ENCODE peak calls at places on chromosome 6, in six cellular contexts. H is heart right ventricle, F is ovary, B is progenitor cell of endocrine pancreas, W is GM13977, M is neural crest cell. Q is an unnamed sample.

GRCh38 chr6:115071962-115072361 is 729.1 kb upstream of the HS3ST5 start:
- DNase-seq in H (no peak), F (no peak), B (no peak), W (no peak), M (no peak), Q (no peak)

GRCh38 chr6:154605207-154605877 is 94.9 kb upstream of the CNKSR3 start:
- DNase-seq in H (no peak), F (no peak), B (no peak), W (peak), M (no peak), Q (no peak)

GRCh38 chr6:40962241-40962640 is 76.8 kb downstream of the UNC5CL start:
- DNase-seq in H (no peak), F (no peak), B (no peak), W (no peak), M (no peak), Q (no peak)

GRCh38 chr6:73964455-73964854 is 268.5 kb downstream of the CD109 start:
- DNase-seq in H (no peak), F (no peak), B (no peak), W (no peak), M (no peak), Q (no peak)

GRCh38 chr6:144778773-144779531 is 493.8 kb downstream of the UTRN start:
- DNase-seq in H (no peak), F (no peak), B (no peak), W (peak), M (no peak), Q (no peak)

GRCh38 chr6:45423111-45423900 is 45.6 kb upstream of the SUPT3H start:
- DNase-seq in H (peak), F (peak), B (peak), W (peak), M (peak), Q (peak)

GRCh38 chr6:168388641-168389633 is 52.0 kb upstream of the SMOC2 start:
- DNase-seq in H (no peak), F (no peak), B (peak), W (no peak), M (no peak), Q (no peak)

GRCh38 chr6:100801036-100801435 is 80.1 kb downstream of the ASCC3 start:
- DNase-seq in H (no peak), F (no peak), B (no peak), W (no peak), M (no peak), Q (no peak)

GRCh38 chr6:79735183-79735582 is 104.1 kb downstream of the SH3BGRL2 start:
- DNase-seq in H (no peak), F (no peak), B (no peak), W (no peak), M (no peak), Q (no peak)

GRCh38 chr6:91697010-91697694 is 1110.3 kb upstream of the MAP3K7 start:
- DNase-seq in H (no peak), F (no peak), B (no peak), W (no peak), M (no peak), Q (no peak)

GRCh38 chr6:74404366-74404765 is 708.4 kb downstream of the CD109 start:
- DNase-seq in H (no peak), F (no peak), B (no peak), W (no peak), M (no peak), Q (no peak)

GRCh38 chr6:116011520-116011919 is 49.2 kb downstream of the FRK start:
- DNase-seq in H (no peak), F (no peak), B (no peak), W (no peak), M (no peak), Q (no peak)

GRCh38 chr6:69722683-69723082 is 74.1 kb downstream of the LMBRD1 start:
- DNase-seq in H (no peak), F (no peak), B (no peak), W (no peak), M (no peak), Q (no peak)

DNA sequence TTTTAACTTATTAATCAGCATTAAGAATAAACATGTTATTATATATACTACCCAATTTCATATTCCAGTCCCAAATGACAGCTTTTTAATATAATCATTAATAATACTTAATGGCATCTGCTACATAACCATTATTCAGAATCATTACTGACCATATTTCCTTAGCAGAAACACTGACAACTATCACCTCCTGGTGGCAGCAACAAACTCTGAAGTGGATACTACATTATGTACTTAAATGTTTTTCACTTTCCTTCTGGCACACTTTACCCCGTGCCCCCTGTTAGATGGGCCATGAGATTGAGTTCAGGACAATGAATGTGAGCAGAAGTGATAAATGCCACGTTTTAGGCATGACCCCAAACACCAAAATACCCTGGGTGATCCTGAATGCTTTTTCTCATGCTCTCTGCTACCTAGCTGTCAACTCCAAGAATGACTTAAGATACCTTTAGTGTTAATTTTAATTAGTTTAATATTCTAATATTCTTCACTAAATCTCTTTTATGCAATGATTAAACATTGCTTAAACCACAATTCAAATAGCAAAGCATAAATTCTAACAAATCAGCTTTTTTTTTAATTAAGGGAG is 77.1 kb downstream of the LMBRD1 start:
- DNase-seq in H (no peak), F (no peak), B (no peak), W (no peak), M (no peak), Q (no peak)
- TF ChIP-seq CTCF in H (peak), F (no peak), B (peak), W (peak), M (peak), Q (peak)

GRCh38 chr6:36607782-36608386 is 13.7 kb downstream of the SRSF3 start:
- DNase-seq in H (no peak), F (peak), B (no peak), W (no peak), M (no peak), Q (no peak)

GRCh38 chr6:36609582-36609981 is 15.4 kb downstream of the SRSF3 start:
- DNase-seq in H (no peak), F (peak), B (no peak), W (no peak), M (no peak), Q (no peak)

GRCh38 chr6:36610041-36610440 is 15.9 kb downstream of the SRSF3 start:
- DNase-seq in H (no peak), F (peak), B (no peak), W (no peak), M (no peak), Q (no peak)

GRCh38 chr6:36610576-36611336 is 16.6 kb downstream of the SRSF3 start:
- DNase-seq in H (no peak), F (peak), B (no peak), W (no peak), M (no peak), Q (no peak)

GRCh38 chr6:36608788-36609563 is 14.8 kb downstream of the SRSF3 start:
- DNase-seq in H (no peak), F (peak), B (no peak), W (no peak), M (no peak), Q (no peak)
- TF ChIP-seq CTCF in H (no peak), F (no peak), B (no peak), W (no peak), M (no peak), Q (no peak)

DNA sequence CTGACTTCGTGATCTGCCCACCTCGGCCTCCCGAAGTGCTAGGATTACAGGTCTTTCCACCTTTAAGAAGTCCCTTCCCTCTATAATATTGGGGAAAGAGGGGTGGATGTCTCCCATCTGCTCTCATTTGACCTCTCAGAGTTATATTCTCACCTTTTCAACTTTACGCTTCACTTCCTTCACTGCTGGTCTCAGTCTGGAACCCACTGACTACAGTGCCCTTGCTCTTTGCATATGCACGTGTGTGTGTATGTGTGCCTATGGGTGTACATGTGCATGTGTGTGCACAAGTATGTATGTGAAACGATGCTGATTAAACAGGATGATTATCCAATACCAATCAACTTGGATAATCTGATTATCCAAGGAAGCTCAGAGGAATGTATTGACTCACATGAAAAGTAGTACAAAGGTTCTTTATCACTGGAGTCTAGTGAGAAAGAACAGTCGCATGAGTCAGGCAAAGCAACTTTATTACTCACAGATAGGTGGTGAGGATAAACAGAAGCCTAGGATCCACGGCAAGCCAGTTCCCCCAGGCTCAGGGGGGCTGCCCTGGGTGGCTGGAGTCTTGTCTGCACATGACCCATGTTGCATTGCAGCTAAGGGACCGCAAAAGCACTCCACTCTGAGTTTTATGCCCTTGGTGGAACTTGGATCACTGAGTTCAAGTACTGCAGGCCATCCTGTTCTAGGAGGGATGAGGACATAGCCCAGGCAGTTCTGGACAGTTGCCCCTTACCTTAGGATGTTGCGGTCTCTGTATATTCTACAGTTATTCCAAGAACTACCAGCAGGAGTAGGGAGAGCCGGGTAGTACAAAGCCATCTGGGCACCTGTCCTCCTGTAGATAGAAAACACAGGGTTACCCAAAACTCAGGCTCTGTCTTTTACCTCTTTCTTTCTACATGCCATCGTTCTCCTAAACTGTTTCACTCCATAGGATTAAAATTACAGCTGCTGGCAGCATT is 50.9 kb downstream of the SNRNP48 start:
- DNase-seq in H (no peak), F (no peak), B (no peak), W (no peak), M (no peak), Q (no peak)
- TF ChIP-seq CTCF in H (no peak), F (no peak), B (no peak), W (no peak), M (peak), Q (no peak)

DNA sequence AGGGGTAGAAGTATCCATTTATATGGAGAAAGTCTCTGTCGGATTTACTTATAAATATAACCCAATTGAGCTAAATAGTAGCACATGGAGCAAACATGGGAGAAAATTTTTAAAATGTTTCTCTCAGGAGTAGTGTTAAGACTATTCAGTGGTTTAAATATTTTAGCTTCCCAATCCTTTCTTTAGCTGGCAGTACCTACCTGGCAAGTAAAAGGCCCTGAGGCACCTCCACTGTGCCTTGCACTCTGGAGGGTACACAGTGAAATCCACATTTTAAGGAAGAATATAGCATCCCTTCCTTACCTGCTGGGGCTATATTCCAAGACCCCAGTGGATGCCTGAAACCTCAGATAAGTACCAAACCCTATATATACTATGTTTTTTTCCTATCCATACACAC is 124.2 kb downstream of the KLHL32 start:
- DNase-seq in H (no peak), F (no peak), B (no peak), W (no peak), M (no peak), Q (no peak)
- TF ChIP-seq CTCF in H (no peak), F (no peak), B (no peak), W (no peak), M (no peak), Q (no peak)

GRCh38 chr6:43817192-43817591 is 47.2 kb downstream of the VEGFA start:
- DNase-seq in H (peak), F (no peak), B (no peak), W (peak), M (no peak), Q (no peak)
- TF ChIP-seq CTCF in H (peak), F (no peak), B (peak), W (peak), M (peak), Q (no peak)

GRCh38 chr6:132300323-132300949 is 100.8 kb downstream of the MOXD1 start:
- DNase-seq in H (no peak), F (no peak), B (no peak), W (peak), M (peak), Q (peak)
- TF ChIP-seq CTCF in H (peak), F (no peak), B (peak), W (peak), M (peak), Q (peak)

DNA sequence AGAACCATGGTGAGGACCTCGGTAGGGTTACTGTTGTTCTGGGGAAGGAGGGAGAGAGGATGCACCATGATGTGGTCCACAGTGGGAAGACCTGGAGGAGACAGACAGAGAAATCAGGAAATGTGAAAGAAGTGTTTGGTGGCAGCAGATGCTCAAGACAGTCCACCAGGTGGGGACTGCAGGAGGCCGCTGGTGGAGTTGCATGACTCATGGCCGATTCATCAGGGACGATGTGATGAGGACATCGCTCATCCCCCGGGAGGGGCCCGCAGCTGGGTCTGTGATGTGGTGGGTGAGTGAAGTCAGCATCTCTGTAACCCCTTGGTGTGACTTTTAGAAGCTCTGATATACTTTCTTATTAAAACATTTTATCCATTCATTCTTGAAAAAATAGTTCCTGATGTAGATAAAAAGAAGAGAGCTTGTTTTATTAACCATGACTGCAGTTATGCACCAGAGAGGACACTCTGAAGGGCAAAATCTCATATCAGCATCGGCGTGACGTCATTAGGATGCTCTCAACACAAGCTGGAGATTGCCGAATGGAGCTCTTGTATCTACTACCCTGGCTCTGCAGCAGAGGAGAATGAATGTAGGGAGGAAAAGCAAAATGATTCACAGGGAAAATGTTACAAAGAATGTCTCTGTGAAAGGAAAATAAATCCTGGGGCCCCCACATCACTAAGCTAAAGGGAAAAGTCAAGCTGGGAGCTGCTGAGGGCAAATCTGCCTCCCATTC is 71.2 kb downstream of the RAMACL start:
- DNase-seq in H (no peak), F (no peak), B (no peak), W (no peak), M (no peak), Q (peak)
- TF ChIP-seq CTCF in H (peak), F (no peak), B (no peak), W (no peak), M (no peak), Q (no peak)